ENCODE peak calls at places on chromosomes 6 and 20, in four cellular contexts. One of them, this sample, is unnamed.

GRCh38 chr6:28658475-28659249 is 133.0 kb downstream of the GPX5 start:
- DNase-seq in tibial artery: no peak
- DNase-seq in right atrium auricular region: no peak
- DNase-seq in cardiac muscle cell: peak
- DNase-seq in this sample: no peak

GRCh38 chr20:40532103-40532502 is 156.9 kb downstream of the MAFB start:
- DNase-seq in tibial artery: no peak
- DNase-seq in right atrium auricular region: no peak
- DNase-seq in cardiac muscle cell: no peak
- DNase-seq in this sample: no peak

GRCh38 chr20:7399114-7399513 is 541.1 kb downstream of the HAO1 start:
- DNase-seq in tibial artery: no peak
- DNase-seq in right atrium auricular region: no peak
- DNase-seq in cardiac muscle cell: no peak
- DNase-seq in this sample: no peak

GRCh38 chr6:17012421-17013225 is 89.2 kb upstream of the STMND1 start:
- DNase-seq in tibial artery: peak
- DNase-seq in right atrium auricular region: no peak
- DNase-seq in cardiac muscle cell: peak
- DNase-seq in this sample: no peak

GRCh38 chr6:169990095-169991030 is 238.9 kb downstream of the ERMARD start:
- DNase-seq in tibial artery: peak
- DNase-seq in right atrium auricular region: peak
- DNase-seq in cardiac muscle cell: no peak
- DNase-seq in this sample: peak

GRCh38 chr6:108114861-108115597 is 40.5 kb upstream of the OSTM1 start:
- DNase-seq in tibial artery: no peak
- DNase-seq in right atrium auricular region: no peak
- DNase-seq in cardiac muscle cell: peak
- DNase-seq in this sample: no peak

GRCh38 chr20:54229566-54229965 is 21.7 kb downstream of the PFDN4 start:
- DNase-seq in tibial artery: no peak
- DNase-seq in right atrium auricular region: no peak
- DNase-seq in cardiac muscle cell: no peak
- DNase-seq in this sample: no peak

GRCh38 chr6:160000280-160000704 is 31.4 kb downstream of the IGF2R start:
- DNase-seq in tibial artery: no peak
- DNase-seq in right atrium auricular region: no peak
- DNase-seq in cardiac muscle cell: no peak
- DNase-seq in this sample: no peak

GRCh38 chr6:32073066-32073465 is 34.9 kb downstream of the CYP21A2 start:
- DNase-seq in tibial artery: no peak
- DNase-seq in right atrium auricular region: no peak
- DNase-seq in cardiac muscle cell: no peak
- DNase-seq in this sample: no peak

GRCh38 chr6:168098431-168098861 is 19.4 kb upstream of the FRMD1 start:
- DNase-seq in tibial artery: no peak
- DNase-seq in right atrium auricular region: no peak
- DNase-seq in cardiac muscle cell: no peak
- DNase-seq in this sample: no peak
- H3K27ac ChIP-seq in tibial artery: no peak
- H3K27ac ChIP-seq in right atrium auricular region: peak
- H3K27ac ChIP-seq in cardiac muscle cell: no peak
- H3K27ac ChIP-seq in this sample: no peak

GRCh38 chr6:140499607-140500006 is 1125.2 kb upstream of the CITED2 start:
- DNase-seq in tibial artery: no peak
- DNase-seq in right atrium auricular region: no peak
- DNase-seq in cardiac muscle cell: no peak
- DNase-seq in this sample: no peak
- H3K27ac ChIP-seq in tibial artery: no peak
- H3K27ac ChIP-seq in right atrium auricular region: no peak
- H3K27ac ChIP-seq in cardiac muscle cell: no peak
- H3K27ac ChIP-seq in this sample: no peak

GRCh38 chr20:18137412-18138265 is at the start of the genes KAT14 and PET117:
- DNase-seq in tibial artery: peak
- DNase-seq in right atrium auricular region: peak
- DNase-seq in cardiac muscle cell: peak
- DNase-seq in this sample: peak
- H3K27ac ChIP-seq in tibial artery: peak
- H3K27ac ChIP-seq in right atrium auricular region: peak
- H3K27ac ChIP-seq in cardiac muscle cell: peak
- H3K27ac ChIP-seq in this sample: peak

DNA sequence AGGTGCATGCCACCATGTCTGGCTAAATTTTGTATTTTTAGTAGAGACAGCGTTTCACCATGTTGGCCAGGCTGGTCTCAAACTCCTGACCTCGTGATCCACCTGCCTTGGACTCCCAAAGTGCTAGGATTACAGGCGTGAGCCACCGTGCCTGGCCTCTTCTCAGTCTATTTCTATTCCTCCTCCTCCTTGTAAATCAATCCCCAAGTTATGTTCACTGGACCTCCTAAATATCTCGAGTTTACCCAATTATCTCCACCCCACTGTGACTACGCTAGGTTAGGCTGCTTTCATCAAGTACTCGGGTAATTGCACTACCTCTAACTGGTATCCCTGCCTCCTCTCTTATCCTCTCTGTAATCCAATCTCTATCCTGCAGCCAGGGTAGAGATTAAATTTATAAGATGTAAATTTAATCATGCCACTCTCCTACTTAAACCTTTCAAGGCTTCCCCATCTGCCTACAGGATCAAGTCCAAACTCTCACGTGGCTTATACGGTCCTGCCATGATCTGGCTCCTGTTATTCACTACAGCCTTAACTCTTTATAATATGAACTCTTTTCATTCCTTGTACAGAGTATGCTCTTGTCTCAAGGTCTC is 837 bp upstream of the MAD2L1BP start:
- DNase-seq in tibial artery: no peak
- DNase-seq in right atrium auricular region: no peak
- DNase-seq in cardiac muscle cell: no peak
- DNase-seq in this sample: no peak
- H3K27ac ChIP-seq in tibial artery: peak
- H3K27ac ChIP-seq in right atrium auricular region: peak
- H3K27ac ChIP-seq in cardiac muscle cell: no peak
- H3K27ac ChIP-seq in this sample: peak

DNA sequence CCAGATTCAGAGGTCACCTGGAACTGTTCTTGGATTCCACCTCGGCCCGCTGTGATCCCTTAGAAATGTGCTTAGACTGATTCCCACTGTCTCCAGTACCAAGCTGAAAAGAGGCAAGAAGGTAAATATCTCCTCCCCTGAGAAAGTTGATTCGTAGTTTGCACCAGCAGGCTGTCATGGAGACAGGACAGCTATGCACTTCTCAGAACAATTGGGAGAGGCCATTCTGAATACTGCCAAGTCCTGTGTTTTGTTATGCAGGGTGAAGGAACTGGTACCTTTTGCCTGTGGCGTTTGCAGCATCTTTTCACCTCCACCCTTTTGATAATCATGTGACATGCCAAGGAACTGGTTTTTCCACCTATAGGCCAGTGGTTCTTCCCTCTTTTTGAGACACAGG is 58.2 kb upstream of the RNGTT start:
- DNase-seq in tibial artery: no peak
- DNase-seq in right atrium auricular region: no peak
- DNase-seq in cardiac muscle cell: no peak
- DNase-seq in this sample: no peak
- H3K27ac ChIP-seq in tibial artery: peak
- H3K27ac ChIP-seq in right atrium auricular region: no peak
- H3K27ac ChIP-seq in cardiac muscle cell: no peak
- H3K27ac ChIP-seq in this sample: no peak

This sample was measured in CD4-positive, CD25-positive, alpha-beta regulatory T cell.